ENCODE peak calls at places on chromosomes 6 and 20, in six cellular contexts. B is GM23338, R is PC-3, K is MM.1S, M is OCI-LY7, L is SK-N-SH. N is an unnamed sample.

GRCh38 chr6:6525948-6526347 is 62.6 kb upstream of the LY86 start:
- DNase-seq in K (no peak), B (no peak), R (no peak), L (no peak), M (no peak), N (no peak)

GRCh38 chr6:41159415-41160082 is 3.4 kb downstream of the TREM2 start:
- DNase-seq in R (no peak), K (no peak), L (no peak), M (no peak), B (no peak), N (no peak)

GRCh38 chr6:151317206-151317994 is 74.0 kb downstream of the ZBTB2 start:
- DNase-seq in B (no peak), M (no peak), K (no peak), R (peak), L (no peak), N (no peak)

GRCh38 chr6:169212436-169212835 is 41.2 kb downstream of the THBS2 start:
- DNase-seq in L (peak), M (no peak), K (no peak), R (no peak), B (no peak), N (no peak)

GRCh38 chr20:2164421-2164820 is 62.8 kb downstream of the STK35 start:
- DNase-seq in K (no peak), R (no peak), M (no peak), L (no peak), B (no peak), N (no peak)

GRCh38 chr6:108027054-108027453 is 47.5 kb downstream of the OSTM1 start:
- DNase-seq in L (no peak), B (no peak), R (no peak), K (no peak), M (no peak), N (no peak)

GRCh38 chr6:6884193-6884627 is 223.6 kb upstream of the RREB1 start:
- DNase-seq in M (no peak), K (no peak), R (no peak), B (no peak), L (no peak), N (no peak)

GRCh38 chr6:167778497-167779122 is 48.1 kb upstream of the AFDN start:
- DNase-seq in M (no peak), B (no peak), R (no peak), L (no peak), K (no peak), N (no peak)

GRCh38 chr6:76435174-76435573 is 362.7 kb upstream of the IMPG1 start:
- DNase-seq in M (no peak), B (no peak), K (no peak), L (no peak), R (no peak), N (no peak)

GRCh38 chr6:13413466-13413862 is 73.9 kb downstream of the GFOD1 start:
- DNase-seq in M (no peak), L (no peak), R (no peak), B (no peak), K (no peak), N (no peak)

GRCh38 chr6:151916680-151917164 is 109.2 kb downstream of the ESR1 start:
- DNase-seq in R (peak), B (no peak), L (no peak), M (no peak), K (no peak), N (no peak)

GRCh38 chr20:23138226-23138625 is 52.1 kb upstream of the CD93 start:
- DNase-seq in M (no peak), K (no peak), R (no peak), L (no peak), B (no peak), N (no peak)

GRCh38 chr6:139029470-139030210 is 1.1 kb downstream of the ABRACL start:
- DNase-seq in L (no peak), M (peak), K (no peak), B (peak), R (peak), N (no peak)

GRCh38 chr6:118283759-118284158 is 264.3 kb upstream of the PLN start:
- DNase-seq in K (peak), L (peak), R (peak), M (peak), B (peak), N (peak)

GRCh38 chr6:65776332-65776731 is 69.3 kb upstream of the EYS start:
- DNase-seq in M (no peak), K (no peak), L (no peak), R (peak), B (peak), N (no peak)

GRCh38 chr6:11586117-11586516 is 48.6 kb downstream of the TMEM170B start:
- DNase-seq in R (peak), K (no peak), L (no peak), M (no peak), B (no peak), N (no peak)

GRCh38 chr6:150004783-150005717 is 20.3 kb downstream of the RAET1L start:
- DNase-seq in K (peak), R (peak), B (peak), M (peak), L (peak), N (peak)

GRCh38 chr20:50453533-50453932 is 56.6 kb upstream of the PTPN1 start:
- DNase-seq in M (no peak), B (no peak), R (no peak), K (no peak), L (no peak), N (no peak)

GRCh38 chr20:50450493-50450826 is 59.7 kb upstream of the PTPN1 start:
- DNase-seq in M (no peak), L (no peak), K (no peak), B (no peak), R (no peak), N (no peak)

GRCh38 chr20:50449789-50450492 is 60.2 kb upstream of the PTPN1 start:
- DNase-seq in B (no peak), R (no peak), L (no peak), K (peak), M (no peak), N (no peak)

GRCh38 chr20:50447817-50448216 is 62.4 kb upstream of the PTPN1 start:
- DNase-seq in R (no peak), M (no peak), K (no peak), B (no peak), L (no peak), N (no peak)

GRCh38 chr20:50450961-50451752 is 59.0 kb upstream of the PTPN1 start:
- DNase-seq in B (peak), K (peak), M (peak), L (no peak), R (no peak), N (no peak)
- TF ChIP-seq CTCF in B (no peak), K (no peak), M (no peak), L (no peak), R (no peak), N (no peak)

GRCh38 chr6:159220093-159220492 is 50.9 kb downstream of the FNDC1 start:
- DNase-seq in B (no peak), L (no peak), M (no peak), R (no peak), K (no peak), N (no peak)

GRCh38 chr6:159213401-159213800 is 44.2 kb downstream of the FNDC1 start:
- DNase-seq in M (no peak), B (no peak), L (no peak), K (no peak), R (no peak), N (no peak)

GRCh38 chr6:159221486-159222170 is 52.4 kb downstream of the FNDC1 start:
- DNase-seq in M (no peak), L (no peak), R (no peak), B (no peak), K (no peak), N (no peak)

GRCh38 chr6:159214281-159214680 is 45.1 kb downstream of the FNDC1 start:
- DNase-seq in R (no peak), M (no peak), K (no peak), L (no peak), B (no peak), N (no peak)

GRCh38 chr6:159217595-159218275 is 48.5 kb downstream of the FNDC1 start:
- DNase-seq in L (peak), M (peak), R (peak), B (peak), K (no peak), N (peak)
- TF ChIP-seq EZH2phosphoT487 in L (no peak), M (no peak), R (no peak), B (no peak), K (no peak), N (no peak)

GRCh38 chr20:10910535-10911239 is 236.9 kb upstream of the JAG1 start:
- DNase-seq in B (peak), L (no peak), M (no peak), R (no peak), K (no peak), N (no peak)
- TF ChIP-seq CTCF in B (no peak), L (no peak), M (no peak), R (no peak), K (no peak), N (no peak)

GRCh38 chr6:20791932-20792331 is 257.7 kb downstream of the CDKAL1 start:
- DNase-seq in L (peak), M (no peak), B (no peak), R (no peak), K (no peak), N (no peak)
- TF ChIP-seq EZH2phosphoT487 in L (no peak), M (no peak), B (no peak), R (no peak), K (no peak), N (no peak)

GRCh38 chr6:142697912-142698311 is 247.1 kb downstream of the HIVEP2 start:
- DNase-seq in L (no peak), R (no peak), K (no peak), B (no peak), M (no peak), N (no peak)

GRCh38 chr6:142699391-142699790 is 245.6 kb downstream of the HIVEP2 start:
- DNase-seq in R (no peak), B (no peak), M (peak), L (no peak), K (no peak), N (no peak)

GRCh38 chr6:142700032-142700431 is 244.9 kb downstream of the HIVEP2 start:
- DNase-seq in L (no peak), R (no peak), M (peak), K (no peak), B (no peak), N (no peak)

GRCh38 chr6:142700676-142701185 is 244.2 kb downstream of the HIVEP2 start:
- DNase-seq in R (no peak), L (no peak), M (no peak), K (no peak), B (no peak), N (no peak)

DNA sequence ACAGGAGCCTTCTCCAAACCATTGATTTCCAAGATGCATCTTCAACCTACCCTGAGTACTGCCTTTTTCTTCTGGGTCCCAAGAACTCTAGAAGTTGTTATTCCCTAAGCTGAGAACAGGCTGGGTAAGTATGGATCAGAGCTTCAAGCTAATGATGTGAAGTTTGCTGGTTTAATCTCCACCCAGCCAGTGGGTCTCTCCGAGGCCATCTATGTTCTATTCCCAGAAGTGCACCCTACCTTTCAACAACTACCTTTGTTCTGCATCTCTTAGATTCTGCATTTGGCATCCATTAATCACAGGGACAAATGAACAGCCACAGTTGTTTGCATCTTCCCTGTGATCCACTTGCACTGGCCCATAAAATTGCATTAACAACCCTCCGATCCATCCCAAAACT is 246.2 kb downstream of the HIVEP2 start:
- DNase-seq in R (peak), K (no peak), B (peak), M (peak), L (no peak), N (peak)
- TF ChIP-seq CTCF in R (no peak), K (no peak), B (peak), M (peak), L (peak), N (peak)

GRCh38 chr6:116034327-116034726 is 26.4 kb downstream of the FRK start:
- DNase-seq in B (no peak), K (no peak), M (no peak), L (no peak), R (peak), N (no peak)
- TF ChIP-seq EZH2phosphoT487 in B (no peak), K (no peak), M (no peak), L (no peak), R (no peak), N (no peak)